ENCODE peak calls at places on chromosome 2, in nine cellular contexts. One of them, this sample, is unnamed.

GRCh38 chr2:221392228-221392881 is 179.7 kb downstream of the EPHA4 start:
- DNase-seq in BE2C: no peak
- DNase-seq in spleen: no peak
- DNase-seq in K562: no peak
- DNase-seq in AG04450: no peak
- DNase-seq in choroid plexus epithelial cell: no peak
- DNase-seq in hepatocyte: no peak
- DNase-seq in astrocyte of the spinal cord: no peak
- DNase-seq in AG09309: no peak
- DNase-seq in this sample: no peak

GRCh38 chr2:85273732-85274731 is 53.8 kb downstream of the TGOLN2 start:
- DNase-seq in AG09309: no peak
- DNase-seq in astrocyte of the spinal cord: peak; percentile 77
- DNase-seq in BE2C: peak; percentile 65
- DNase-seq in hepatocyte: peak; percentile 67
- DNase-seq in choroid plexus epithelial cell: peak; percentile 82
- DNase-seq in AG04450: peak; percentile 84
- DNase-seq in spleen: no peak
- DNase-seq in K562: no peak
- DNase-seq in this sample: peak; percentile 77

GRCh38 chr2:113282747-113283533 is 4.2 kb upstream of the PAX8 start:
- DNase-seq in AG04450: no peak
- DNase-seq in BE2C: no peak
- DNase-seq in astrocyte of the spinal cord: peak; percentile 25
- DNase-seq in spleen: peak; percentile 82
- DNase-seq in hepatocyte: peak; percentile 64
- DNase-seq in K562: no peak
- DNase-seq in choroid plexus epithelial cell: peak; percentile 21
- DNase-seq in AG09309: no peak
- DNase-seq in this sample: no peak

GRCh38 chr2:68240446-68240845 is 11.9 kb downstream of the PPP3R1 start:
- DNase-seq in astrocyte of the spinal cord: no peak
- DNase-seq in hepatocyte: no peak
- DNase-seq in K562: no peak
- DNase-seq in choroid plexus epithelial cell: no peak
- DNase-seq in spleen: no peak
- DNase-seq in AG04450: no peak
- DNase-seq in BE2C: no peak
- DNase-seq in AG09309: no peak
- DNase-seq in this sample: no peak

GRCh38 chr2:241933175-241933911 is 63.8 kb downstream of the RTP5 start:
- DNase-seq in AG09309: peak; percentile 10
- DNase-seq in hepatocyte: peak; percentile 70
- DNase-seq in BE2C: no peak
- DNase-seq in choroid plexus epithelial cell: peak; percentile 72
- DNase-seq in AG04450: no peak
- DNase-seq in astrocyte of the spinal cord: peak; percentile 10
- DNase-seq in spleen: no peak
- DNase-seq in K562: no peak
- DNase-seq in this sample: peak; percentile 12

GRCh38 chr2:79235135-79235534 is 75.6 kb upstream of the REG3A start:
- DNase-seq in AG04450: no peak
- DNase-seq in choroid plexus epithelial cell: no peak
- DNase-seq in BE2C: no peak
- DNase-seq in spleen: no peak
- DNase-seq in AG09309: no peak
- DNase-seq in astrocyte of the spinal cord: no peak
- DNase-seq in K562: no peak
- DNase-seq in hepatocyte: no peak
- DNase-seq in this sample: no peak

GRCh38 chr2:80634590-80634989 is 330.0 kb upstream of the LRRTM1 start:
- DNase-seq in spleen: no peak
- DNase-seq in hepatocyte: no peak
- DNase-seq in choroid plexus epithelial cell: no peak
- DNase-seq in K562: no peak
- DNase-seq in BE2C: no peak
- DNase-seq in AG04450: no peak
- DNase-seq in AG09309: no peak
- DNase-seq in astrocyte of the spinal cord: no peak
- DNase-seq in this sample: no peak

GRCh38 chr2:40178971-40179370 is 272.9 kb downstream of the SLC8A1 start:
- DNase-seq in BE2C: no peak
- DNase-seq in AG09309: no peak
- DNase-seq in hepatocyte: no peak
- DNase-seq in astrocyte of the spinal cord: no peak
- DNase-seq in AG04450: no peak
- DNase-seq in choroid plexus epithelial cell: no peak
- DNase-seq in K562: no peak
- DNase-seq in spleen: no peak
- DNase-seq in this sample: no peak

GRCh38 chr2:109147405-109147804 is 18.4 kb downstream of the SH3RF3 start:
- DNase-seq in AG09309: no peak
- DNase-seq in AG04450: no peak
- DNase-seq in BE2C: no peak
- DNase-seq in hepatocyte: no peak
- DNase-seq in spleen: no peak
- DNase-seq in astrocyte of the spinal cord: no peak
- DNase-seq in choroid plexus epithelial cell: no peak
- DNase-seq in K562: no peak
- DNase-seq in this sample: no peak

GRCh38 chr2:225272173-225272572 is 127.3 kb upstream of the NYAP2 start:
- DNase-seq in astrocyte of the spinal cord: no peak
- DNase-seq in spleen: no peak
- DNase-seq in choroid plexus epithelial cell: no peak
- DNase-seq in AG04450: no peak
- DNase-seq in AG09309: no peak
- DNase-seq in K562: no peak
- DNase-seq in hepatocyte: peak; percentile 15
- DNase-seq in BE2C: no peak
- DNase-seq in this sample: no peak

GRCh38 chr2:128988974-128989373 is 670.3 kb upstream of the HS6ST1 start:
- DNase-seq in choroid plexus epithelial cell: no peak
- DNase-seq in hepatocyte: no peak
- DNase-seq in K562: no peak
- DNase-seq in astrocyte of the spinal cord: no peak
- DNase-seq in AG04450: no peak
- DNase-seq in spleen: no peak
- DNase-seq in BE2C: no peak
- DNase-seq in AG09309: no peak
- DNase-seq in this sample: no peak

GRCh38 chr2:62785810-62786593 is 80.5 kb downstream of the EHBP1 start:
- DNase-seq in spleen: no peak
- DNase-seq in AG09309: peak; percentile 45
- DNase-seq in K562: no peak
- DNase-seq in astrocyte of the spinal cord: peak; percentile 31
- DNase-seq in AG04450: no peak
- DNase-seq in choroid plexus epithelial cell: peak; percentile 66
- DNase-seq in hepatocyte: no peak
- DNase-seq in BE2C: no peak
- DNase-seq in this sample: peak; percentile 38

GRCh38 chr2:174337337-174338154 is 2.8 kb downstream of the SP9 start:
- DNase-seq in hepatocyte: peak; percentile 47
- DNase-seq in choroid plexus epithelial cell: no peak
- DNase-seq in astrocyte of the spinal cord: no peak
- DNase-seq in AG09309: no peak
- DNase-seq in AG04450: no peak
- DNase-seq in K562: peak; percentile 46
- DNase-seq in spleen: peak; percentile 79
- DNase-seq in BE2C: no peak
- DNase-seq in this sample: no peak

GRCh38 chr2:131154071-131154531 is 49.0 kb downstream of the PLEKHB2 start:
- DNase-seq in choroid plexus epithelial cell: peak; percentile 77
- DNase-seq in AG09309: no peak
- DNase-seq in K562: peak; percentile 84
- DNase-seq in BE2C: peak; percentile 57
- DNase-seq in AG04450: peak; percentile 13
- DNase-seq in hepatocyte: peak; percentile 91
- DNase-seq in astrocyte of the spinal cord: peak; percentile 52
- DNase-seq in spleen: peak; percentile 90
- DNase-seq in this sample: peak; percentile 62

GRCh38 chr2:202965810-202966454 is 48.7 kb upstream of the NBEAL1 start:
- DNase-seq in AG09309: peak; percentile 1
- DNase-seq in K562: peak; percentile 53
- DNase-seq in BE2C: peak; percentile 54
- DNase-seq in AG04450: peak; percentile 15
- DNase-seq in astrocyte of the spinal cord: peak; percentile 68
- DNase-seq in choroid plexus epithelial cell: peak; percentile 90
- DNase-seq in spleen: no peak
- DNase-seq in hepatocyte: peak; percentile 40
- DNase-seq in this sample: peak; percentile 84

GRCh38 chr2:227684258-227684657 is 17.7 kb downstream of the SCYGR5 start:
- DNase-seq in AG09309: no peak
- DNase-seq in spleen: no peak
- DNase-seq in choroid plexus epithelial cell: no peak
- DNase-seq in BE2C: no peak
- DNase-seq in K562: no peak
- DNase-seq in hepatocyte: no peak
- DNase-seq in astrocyte of the spinal cord: no peak
- DNase-seq in AG04450: no peak
- DNase-seq in this sample: no peak

GRCh38 chr2:172927381-172928357 is 148.0 kb upstream of the MAP3K20 start:
- DNase-seq in AG04450: no peak
- DNase-seq in AG09309: peak; percentile 61
- DNase-seq in choroid plexus epithelial cell: peak; percentile 95
- DNase-seq in hepatocyte: peak; percentile 58
- DNase-seq in astrocyte of the spinal cord: peak; percentile 88
- DNase-seq in BE2C: no peak
- DNase-seq in spleen: no peak
- DNase-seq in K562: no peak
- DNase-seq in this sample: peak; percentile 85

GRCh38 chr2:618005-618404 is 59.2 kb downstream of the TMEM18 start:
- DNase-seq in K562: no peak
- DNase-seq in hepatocyte: no peak
- DNase-seq in BE2C: no peak
- DNase-seq in AG09309: no peak
- DNase-seq in astrocyte of the spinal cord: no peak
- DNase-seq in spleen: no peak
- DNase-seq in choroid plexus epithelial cell: no peak
- DNase-seq in AG04450: no peak
- DNase-seq in this sample: no peak

GRCh38 chr2:620456-621302 is 56.5 kb downstream of the TMEM18 start:
- DNase-seq in AG04450: no peak
- DNase-seq in astrocyte of the spinal cord: no peak
- DNase-seq in choroid plexus epithelial cell: no peak
- DNase-seq in BE2C: no peak
- DNase-seq in hepatocyte: no peak
- DNase-seq in spleen: no peak
- DNase-seq in AG09309: no peak
- DNase-seq in K562: no peak
- DNase-seq in this sample: no peak

GRCh38 chr2:621303-622099 is 55.7 kb downstream of the TMEM18 start:
- DNase-seq in K562: no peak
- DNase-seq in hepatocyte: no peak
- DNase-seq in AG04450: no peak
- DNase-seq in spleen: no peak
- DNase-seq in BE2C: no peak
- DNase-seq in choroid plexus epithelial cell: no peak
- DNase-seq in AG09309: no peak
- DNase-seq in astrocyte of the spinal cord: no peak
- DNase-seq in this sample: no peak

GRCh38 chr2:619964-620363 is 57.2 kb downstream of the TMEM18 start:
- DNase-seq in AG09309: no peak
- DNase-seq in K562: no peak
- DNase-seq in spleen: no peak
- DNase-seq in choroid plexus epithelial cell: no peak
- DNase-seq in BE2C: no peak
- DNase-seq in astrocyte of the spinal cord: no peak
- DNase-seq in hepatocyte: no peak
- DNase-seq in AG04450: no peak
- DNase-seq in this sample: no peak

DNA sequence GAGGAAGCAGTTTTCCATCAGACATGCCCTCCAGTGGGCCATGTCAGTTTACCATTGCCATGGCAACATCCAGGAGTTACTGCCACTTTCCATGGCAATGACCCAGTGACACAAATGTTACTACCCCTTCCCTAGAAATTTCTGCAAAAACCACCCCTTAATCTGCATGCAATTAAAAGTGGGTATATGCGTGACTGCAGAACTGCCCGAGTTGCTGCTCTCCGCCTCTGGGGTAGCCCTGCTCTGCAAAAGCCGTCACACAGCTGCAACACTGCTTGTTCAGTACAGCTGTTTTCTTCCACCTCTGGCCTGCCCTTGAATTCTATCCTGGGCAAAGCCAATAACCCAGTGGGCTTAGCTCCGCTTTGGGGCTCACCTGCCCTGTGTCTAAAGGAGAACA is 58.6 kb downstream of the TMEM18 start:
- DNase-seq in choroid plexus epithelial cell: no peak
- DNase-seq in astrocyte of the spinal cord: no peak
- DNase-seq in spleen: no peak
- DNase-seq in AG09309: no peak
- DNase-seq in BE2C: no peak
- DNase-seq in AG04450: no peak
- DNase-seq in K562: no peak
- DNase-seq in hepatocyte: no peak
- DNase-seq in this sample: no peak
- H3K4me3 ChIP-seq in choroid plexus epithelial cell: no peak overlapping the region
- H3K4me3 ChIP-seq in astrocyte of the spinal cord: no peak overlapping the region
- H3K4me3 ChIP-seq in spleen: no peak overlapping the region
- H3K4me3 ChIP-seq in AG09309: no peak overlapping the region
- H3K4me3 ChIP-seq in BE2C: no peak overlapping the region
- H3K4me3 ChIP-seq in AG04450: no peak overlapping the region
- H3K4me3 ChIP-seq in K562: no peak overlapping the region
- H3K4me3 ChIP-seq in hepatocyte: no peak overlapping the region
- H3K4me3 ChIP-seq in this sample: no peak overlapping the region

GRCh38 chr2:208406474-208407451 is at the start of gene PTH2R:
- DNase-seq in BE2C: peak; percentile 56
- DNase-seq in AG04450: no peak
- DNase-seq in K562: peak; percentile 24
- DNase-seq in hepatocyte: peak; percentile 37
- DNase-seq in AG09309: no peak
- DNase-seq in astrocyte of the spinal cord: no peak
- DNase-seq in choroid plexus epithelial cell: peak; percentile 10
- DNase-seq in spleen: peak; percentile 71
- DNase-seq in this sample: no peak

GRCh38 chr2:208407667-208408066 is 1.1 kb downstream of the PTH2R start:
- DNase-seq in hepatocyte: peak; percentile 38
- DNase-seq in astrocyte of the spinal cord: peak; percentile 16
- DNase-seq in AG04450: no peak
- DNase-seq in spleen: no peak
- DNase-seq in choroid plexus epithelial cell: peak; percentile 46
- DNase-seq in AG09309: no peak
- DNase-seq in K562: peak; percentile 27
- DNase-seq in BE2C: peak; percentile 53
- DNase-seq in this sample: peak; percentile 35
- TF ChIP-seq CTCF in hepatocyte: peak; percentile 61
- TF ChIP-seq CTCF in astrocyte of the spinal cord: peak; percentile 20
- TF ChIP-seq CTCF in AG04450: peak; percentile 12
- TF ChIP-seq CTCF in spleen: no peak
- TF ChIP-seq CTCF in choroid plexus epithelial cell: peak; percentile 53
- TF ChIP-seq CTCF in AG09309: peak; percentile 18
- TF ChIP-seq CTCF in K562: peak; percentile 48
- TF ChIP-seq CTCF in BE2C: peak; percentile 75
- TF ChIP-seq CTCF in this sample: peak; percentile 20

GRCh38 chr2:54664238-54664786 is 59.1 kb upstream of the EML6 start:
- DNase-seq in choroid plexus epithelial cell: no peak
- DNase-seq in BE2C: no peak
- DNase-seq in AG09309: no peak
- DNase-seq in AG04450: no peak
- DNase-seq in astrocyte of the spinal cord: no peak
- DNase-seq in hepatocyte: no peak
- DNase-seq in spleen: no peak
- DNase-seq in K562: no peak
- DNase-seq in this sample: no peak
- H3K4me3 ChIP-seq in choroid plexus epithelial cell: no peak overlapping the region
- H3K4me3 ChIP-seq in BE2C: no peak overlapping the region
- H3K4me3 ChIP-seq in AG09309: no peak overlapping the region
- H3K4me3 ChIP-seq in AG04450: no peak overlapping the region
- H3K4me3 ChIP-seq in astrocyte of the spinal cord: no peak overlapping the region
- H3K4me3 ChIP-seq in hepatocyte: no peak overlapping the region
- H3K4me3 ChIP-seq in spleen: no peak overlapping the region
- H3K4me3 ChIP-seq in K562: no peak overlapping the region
- H3K4me3 ChIP-seq in this sample: no peak overlapping the region

GRCh38 chr2:55419514-55420243 is at the start of gene CCDC88A:
- DNase-seq in K562: peak; percentile 91
- DNase-seq in astrocyte of the spinal cord: peak; percentile 99
- DNase-seq in AG04450: peak; percentile 96
- DNase-seq in choroid plexus epithelial cell: peak; percentile 99
- DNase-seq in spleen: peak; percentile 96
- DNase-seq in BE2C: peak; percentile 90
- DNase-seq in hepatocyte: peak; percentile 95
- DNase-seq in AG09309: peak; percentile 96
- DNase-seq in this sample: peak; percentile 98
- TF ChIP-seq CTCF in K562: peak; percentile 27
- TF ChIP-seq CTCF in astrocyte of the spinal cord: peak; percentile 24
- TF ChIP-seq CTCF in AG04450: peak; percentile 41
- TF ChIP-seq CTCF in choroid plexus epithelial cell: peak; percentile 39
- TF ChIP-seq CTCF in spleen: peak; percentile 49
- TF ChIP-seq CTCF in BE2C: no peak
- TF ChIP-seq CTCF in hepatocyte: peak; percentile 11
- TF ChIP-seq CTCF in AG09309: peak; percentile 14
- TF ChIP-seq CTCF in this sample: peak; percentile 17